ENCODE peak calls at places on chromosomes 4 and X, in five cellular contexts. S, A, H, Z and K are unnamed samples.

GRCh38 chr4:73275318-73275654 is 16.7 kb upstream of the ANKRD17 start:
- DNase-seq in S (no peak), A (no peak), H (no peak), Z (no peak), K (no peak)

GRCh38 chrX:46628406-46629371 is 55.1 kb downstream of the CHST7 start:
- DNase-seq in S (peak; percentile 38), A (peak; percentile 63), H (peak; percentile 51), Z (peak; percentile 14), K (peak; percentile 46)

GRCh38 chrX:45747905-45748304 is 547.2 kb upstream of the DIPK2B start:
- DNase-seq in S (no peak), A (no peak), H (no peak), Z (no peak), K (no peak)

GRCh38 chrX:103716967-103717366 is 6.3 kb downstream of the TMEM31 start:
- DNase-seq in S (peak; percentile 95), A (no peak), H (no peak), Z (no peak), K (no peak)

GRCh38 chr4:186676531-186677158 is 47.0 kb downstream of the FAT1 start:
- DNase-seq in S (peak; percentile 81), A (no peak), H (no peak), Z (no peak), K (no peak)

GRCh38 chr4:123980736-123981285 is 584.2 kb downstream of the SPRY1 start:
- DNase-seq in S (peak; percentile 27), A (no peak), H (no peak), Z (no peak), K (no peak)

GRCh38 chr4:179130122-179130714 is 1688.0 kb upstream of the AGA start:
- DNase-seq in S (no peak), A (no peak), H (no peak), Z (no peak), K (no peak)

GRCh38 chrX:49192722-49193328 is 6.7 kb upstream of the PRICKLE3 start:
- DNase-seq in S (peak; percentile 56), A (no peak), H (no peak), Z (no peak), K (no peak)

GRCh38 chr4:39718366-39719323 is 20.7 kb downstream of the UBE2K start:
- DNase-seq in S (no peak), A (no peak), H (no peak), Z (no peak), K (no peak)

GRCh38 chr4:143348233-143349077 is 11.8 kb downstream of the GAB1 start:
- DNase-seq in S (no peak), A (no peak), H (no peak), Z (no peak), K (no peak)

GRCh38 chr4:88283661-88284377 is 542 bp downstream of the PPM1K start:
- DNase-seq in S (peak; percentile 77), A (peak; percentile 53), H (peak; percentile 76), Z (no peak), K (peak; percentile 67)

GRCh38 chr4:181475781-181476180 is 767.4 kb upstream of the TENM3 start:
- DNase-seq in S (peak; percentile 1), A (no peak), H (no peak), Z (no peak), K (peak; percentile 70)

GRCh38 chr4:101357751-101358150 is 10.4 kb upstream of the PPP3CA start:
- DNase-seq in S (peak; percentile 61), A (no peak), H (no peak), Z (no peak), K (no peak)

GRCh38 chr4:180054291-180054690 is 2188.9 kb upstream of the TENM3 start:
- DNase-seq in S (no peak), A (no peak), H (no peak), Z (no peak), K (no peak)

GRCh38 chr4:134024251-134024650 is 177.3 kb downstream of the PABPC4L start:
- DNase-seq in S (peak; percentile 12), A (no peak), H (no peak), Z (no peak), K (no peak)

GRCh38 chr4:38563703-38564490 is 100.1 kb upstream of the KLF3 start:
- DNase-seq in S (no peak), A (no peak), H (no peak), Z (no peak), K (no peak)

GRCh38 chr4:41323706-41324105 is 67.0 kb downstream of the UCHL1 start:
- DNase-seq in S (peak; percentile 31), A (no peak), H (no peak), Z (no peak), K (no peak)

GRCh38 chr4:91325495-91325894 is 978.3 kb upstream of the GRID2 start:
- DNase-seq in S (peak; percentile 89), A (no peak), H (no peak), Z (no peak), K (no peak)

DNA sequence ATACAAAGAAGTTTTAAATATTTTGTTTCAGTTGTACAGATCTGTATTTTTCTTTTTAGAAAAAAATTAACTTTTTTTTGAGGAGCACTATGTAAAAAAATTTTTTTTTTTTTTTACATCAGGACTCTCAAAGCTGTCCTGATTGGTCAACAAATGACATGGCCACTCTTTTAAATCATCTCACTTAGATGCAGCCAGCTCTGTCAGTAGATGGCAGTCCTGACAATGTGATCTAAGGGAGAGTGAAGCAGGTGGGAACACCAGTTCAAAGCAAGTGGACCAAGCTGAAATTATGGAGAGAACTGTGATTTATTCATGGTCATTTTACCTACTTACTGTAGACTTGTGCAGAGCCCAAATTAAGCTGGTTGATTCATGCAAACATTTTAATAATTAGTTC is 174.6 kb upstream of the GPRIN3 start:
- DNase-seq in S (peak; percentile 54), A (no peak), H (no peak), Z (no peak), K (no peak)
- TF ChIP-seq CTCF in S (peak; percentile 25), A (peak; percentile 37), H (no peak), Z (no peak), K (no peak)

DNA sequence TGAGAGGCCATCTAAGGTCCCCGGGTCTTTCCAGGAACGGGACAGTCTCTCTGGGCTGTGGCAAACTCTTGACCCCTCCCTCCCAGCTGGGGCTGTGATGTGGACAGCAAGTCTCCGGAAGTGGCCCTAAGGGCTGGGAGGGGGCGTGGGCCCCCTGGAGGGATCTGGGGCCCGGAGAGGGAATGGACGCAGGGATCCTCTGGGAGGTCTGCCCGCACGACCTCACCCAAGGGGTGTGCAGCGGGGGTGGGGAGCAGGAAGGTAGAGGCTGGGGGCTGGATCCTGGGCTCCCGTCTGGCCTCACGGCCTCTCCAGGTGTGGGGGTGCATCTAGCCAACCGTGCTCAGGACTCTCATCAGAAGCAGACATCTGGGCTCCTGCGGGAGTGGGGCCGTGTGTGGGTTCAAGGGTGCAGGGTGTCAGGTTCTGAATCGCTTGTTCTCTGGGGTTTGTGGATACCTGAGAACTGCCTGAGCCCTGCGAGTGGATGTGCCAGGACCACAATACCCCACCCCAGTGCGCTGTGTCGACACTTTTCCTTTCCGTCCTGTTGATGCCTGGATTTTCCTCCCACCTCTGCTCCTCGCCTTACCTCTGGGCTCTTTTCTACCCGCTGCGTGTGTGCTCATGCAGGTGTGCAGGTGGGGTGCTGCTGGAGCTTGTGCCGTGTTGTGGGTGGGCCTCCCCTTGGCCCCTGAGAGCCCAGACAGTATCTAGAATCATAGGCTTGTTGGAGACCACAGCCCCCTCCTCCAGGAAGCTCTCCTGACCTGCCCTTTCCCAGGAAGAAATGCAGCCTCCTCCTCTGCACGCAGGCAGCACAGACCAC is 917 bp downstream of the CPZ start:
- DNase-seq in S (no peak), A (no peak), H (no peak), Z (no peak), K (peak; percentile 65)
- H3K4me3 ChIP-seq in S (peak overlapping the region; percentile 34), A (no peak overlapping the region), H (peak overlapping the region; percentile 39), Z (no peak overlapping the region), K (peak overlapping the region; percentile 25)

GRCh38 chr4:163681208-163681821 is 186.8 kb downstream of the TMA16 start:
- DNase-seq in S (peak; percentile 19), A (no peak), H (no peak), Z (no peak), K (no peak)
- TF ChIP-seq CTCF in S (peak; percentile 29), A (peak; percentile 60), H (peak; percentile 71), Z (no peak), K (peak; percentile 54)

GRCh38 chrX:108435261-108435660 is 3.0 kb downstream of the COL4A6 start:
- DNase-seq in S (no peak), A (no peak), H (no peak), Z (no peak), K (no peak)

GRCh38 chrX:108439961-108440696 is 491 bp downstream of the COL4A5 start:
- DNase-seq in S (peak; percentile 41), A (no peak), H (peak; percentile 30), Z (no peak), K (no peak)

GRCh38 chrX:108437789-108438623 is at the start of gene COL4A6:
- DNase-seq in S (peak; percentile 20), A (no peak), H (peak; percentile 27), Z (no peak), K (no peak)

GRCh38 chrX:108439434-108439883 is at the start of gene COL4A5:
- DNase-seq in S (peak; percentile 90), A (peak; percentile 27), H (peak; percentile 43), Z (no peak), K (no peak)

DNA sequence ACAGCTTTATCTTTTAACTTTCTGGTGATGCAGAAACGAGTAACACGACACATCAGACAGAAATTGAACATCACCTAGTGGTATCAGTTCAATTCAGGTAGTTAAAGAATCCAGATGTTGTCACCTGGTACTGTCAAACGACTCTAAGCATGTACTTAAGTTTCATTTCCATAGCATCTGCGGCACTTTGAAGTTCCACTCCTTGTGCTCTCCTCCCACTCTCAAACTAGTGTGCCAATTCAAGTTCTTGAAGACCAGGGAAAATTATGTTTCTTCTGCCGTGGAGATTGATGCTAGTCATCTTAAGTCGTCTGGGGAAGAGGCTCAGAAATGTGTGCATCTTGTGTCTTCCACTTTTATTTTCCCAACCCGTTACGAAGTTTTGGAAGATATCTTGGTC is 868 bp downstream of the COL4A6 start:
- DNase-seq in S (no peak), A (no peak), H (no peak), Z (no peak), K (no peak)
- H3K4me3 ChIP-seq in S (peak overlapping the region; percentile 90), A (peak overlapping the region; percentile 68), H (no peak overlapping the region), Z (peak overlapping the region; percentile 51), K (no peak overlapping the region)

GRCh38 chrX:108453841-108454240 is 14.2 kb downstream of the COL4A5 start:
- DNase-seq in S (peak; percentile 23), A (no peak), H (no peak), Z (no peak), K (no peak)

DNA sequence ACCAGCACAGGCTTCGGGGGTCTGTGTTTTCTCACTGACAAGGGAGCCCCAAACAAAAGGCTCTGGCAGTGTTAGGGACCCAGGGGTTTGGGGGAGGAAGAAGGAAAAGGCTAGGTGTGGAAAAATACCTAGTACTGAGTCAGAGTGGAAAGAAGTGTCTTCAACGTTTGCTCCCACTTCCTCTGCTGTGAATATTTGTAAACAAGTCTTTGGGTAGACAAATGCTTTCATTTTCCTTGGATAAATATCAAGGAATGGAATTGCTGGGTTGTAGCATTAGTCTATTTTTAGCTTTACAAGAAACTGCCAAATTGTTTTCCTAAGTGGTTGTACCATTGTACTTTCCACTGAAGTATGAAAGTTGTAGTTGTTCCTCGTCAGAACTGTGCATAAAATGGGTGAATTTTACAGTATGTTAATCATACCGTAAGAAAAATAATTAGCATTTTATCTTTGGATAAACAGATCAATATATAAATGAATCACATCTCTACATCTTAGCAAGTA is 17.4 kb downstream of the COL4A5 start:
- DNase-seq in S (no peak), A (no peak), H (no peak), Z (no peak), K (no peak)
- TF ChIP-seq CTCF in S (no peak), A (no peak), H (no peak), Z (no peak), K (no peak)

GRCh38 chrX:17860811-17861495 is at the start of gene RAI2:
- DNase-seq in S (no peak), A (peak; percentile 35), H (peak; percentile 55), Z (no peak), K (peak; percentile 71)
- H3K4me3 ChIP-seq in S (peak within 1 kb of the TSS; percentile 36), A (peak within 1 kb of the TSS; percentile 77), H (peak within 1 kb of the TSS; percentile 65), Z (peak within 1 kb of the TSS; percentile 86), K (peak within 1 kb of the TSS; percentile 37)

GRCh38 chr4:85762204-85762884 is 287.4 kb downstream of the ARHGAP24 start:
- DNase-seq in S (peak; percentile 91), A (no peak), H (no peak), Z (no peak), K (no peak)
- TF ChIP-seq CTCF in S (no peak), A (no peak), H (no peak), Z (no peak), K (no peak)